ENCODE peak calls at places on chromosome 1, in six cellular contexts. Z, O, K, M, E and W are unnamed samples. For H3K4me1, the result is how much of the 10 kb centered on the place peaks cover.

GRCh38 chr1:3603156-3603555 is 8.2 kb downstream of the MEGF6 start:
- DNase-seq in Z (no peak), O (no peak), K (no peak), M (no peak), E (no peak), W (no peak)

GRCh38 chr1:160362168-160362941 is 4.5 kb upstream of the NHLH1 start:
- DNase-seq in Z (no peak), O (peak), K (no peak), M (no peak), E (no peak), W (no peak)

GRCh38 chr1:118206966-118207365 is 21.9 kb upstream of the SPAG17 start:
- DNase-seq in Z (no peak), O (no peak), K (no peak), M (no peak), E (no peak), W (no peak)

GRCh38 chr1:199742547-199742946 is 285.0 kb upstream of the NR5A2 start:
- DNase-seq in Z (no peak), O (no peak), K (no peak), M (peak), E (no peak), W (no peak)

GRCh38 chr1:241551759-241552638 is 19.8 kb downstream of the KMO start:
- DNase-seq in Z (no peak), O (no peak), K (no peak), M (no peak), E (no peak), W (no peak)

GRCh38 chr1:206658981-206659273 is 23.6 kb downstream of the DYRK3 start:
- DNase-seq in Z (no peak), O (no peak), K (no peak), M (no peak), E (no peak), W (no peak)

GRCh38 chr1:179230251-179230650 is 774 bp upstream of the ABL2 start:
- DNase-seq in Z (no peak), O (no peak), K (peak), M (peak), E (no peak), W (no peak)

GRCh38 chr1:95042286-95042685 is 30.5 kb downstream of the ALG14 start:
- DNase-seq in Z (no peak), O (no peak), K (no peak), M (no peak), E (no peak), W (no peak)

GRCh38 chr1:184457500-184457899 is 70.7 kb downstream of the C1orf21 start:
- DNase-seq in Z (no peak), O (no peak), K (peak), M (no peak), E (no peak), W (no peak)

GRCh38 chr1:8077120-8077573 is 51.0 kb upstream of the ERRFI1 start:
- DNase-seq in Z (peak), O (no peak), K (no peak), M (peak), E (no peak), W (no peak)

GRCh38 chr1:32622806-32623694 is 27.3 kb downstream of the ZBTB8OS start:
- DNase-seq in Z (no peak), O (no peak), K (no peak), M (no peak), E (no peak), W (no peak)

GRCh38 chr1:32622205-32622604 is 28.1 kb downstream of the ZBTB8OS start:
- DNase-seq in Z (no peak), O (no peak), K (no peak), M (no peak), E (no peak), W (no peak)

GRCh38 chr1:32627596-32628162 is 22.7 kb downstream of the ZBTB8OS start:
- DNase-seq in Z (no peak), O (no peak), K (no peak), M (no peak), E (no peak), W (no peak)

GRCh38 chr1:32623775-32624174 is 26.6 kb downstream of the ZBTB8OS start:
- DNase-seq in Z (no peak), O (no peak), K (no peak), M (no peak), E (no peak), W (no peak)

DNA sequence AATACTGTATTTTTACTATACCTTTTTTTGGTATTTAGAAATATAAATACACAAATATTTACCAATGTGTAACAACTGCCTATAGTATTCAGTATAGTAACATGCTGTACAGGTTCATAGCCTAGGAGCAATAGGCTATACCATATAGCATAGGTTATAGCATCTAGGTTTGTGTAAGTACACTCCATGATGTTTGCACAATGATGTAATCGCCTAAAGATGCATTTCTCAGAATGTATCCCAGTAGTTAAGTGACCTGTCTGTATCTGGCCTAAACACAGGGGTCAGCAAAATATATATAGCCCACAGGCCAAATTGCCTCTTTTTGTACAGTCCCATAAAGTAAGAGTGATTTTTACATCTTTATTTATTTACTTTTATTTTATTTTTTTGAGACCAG is 24.2 kb downstream of the ZBTB8OS start:
- DNase-seq in Z (no peak), O (no peak), K (no peak), M (no peak), E (no peak), W (no peak)
- H3K4me1 ChIP-seq in Z (under half), O (under half), K (under half), M (under half), E (under half), W (under half)

GRCh38 chr1:220529530-220529920 is 1.6 kb downstream of the MARK1 start:
- DNase-seq in Z (no peak), O (no peak), K (no peak), M (no peak), E (no peak), W (peak)
- TF ChIP-seq CTCF in Z (no peak), O (no peak), K (no peak), M (no peak), E (no peak), W (no peak)

GRCh38 chr1:111407297-111407696 is 20.2 kb downstream of the OVGP1 start:
- DNase-seq in Z (no peak), O (no peak), K (no peak), M (no peak), E (no peak), W (peak)
- H3K27ac ChIP-seq in Z (no peak), O (no peak), K (no peak), M (no peak), E (no peak), W (no peak)

DNA sequence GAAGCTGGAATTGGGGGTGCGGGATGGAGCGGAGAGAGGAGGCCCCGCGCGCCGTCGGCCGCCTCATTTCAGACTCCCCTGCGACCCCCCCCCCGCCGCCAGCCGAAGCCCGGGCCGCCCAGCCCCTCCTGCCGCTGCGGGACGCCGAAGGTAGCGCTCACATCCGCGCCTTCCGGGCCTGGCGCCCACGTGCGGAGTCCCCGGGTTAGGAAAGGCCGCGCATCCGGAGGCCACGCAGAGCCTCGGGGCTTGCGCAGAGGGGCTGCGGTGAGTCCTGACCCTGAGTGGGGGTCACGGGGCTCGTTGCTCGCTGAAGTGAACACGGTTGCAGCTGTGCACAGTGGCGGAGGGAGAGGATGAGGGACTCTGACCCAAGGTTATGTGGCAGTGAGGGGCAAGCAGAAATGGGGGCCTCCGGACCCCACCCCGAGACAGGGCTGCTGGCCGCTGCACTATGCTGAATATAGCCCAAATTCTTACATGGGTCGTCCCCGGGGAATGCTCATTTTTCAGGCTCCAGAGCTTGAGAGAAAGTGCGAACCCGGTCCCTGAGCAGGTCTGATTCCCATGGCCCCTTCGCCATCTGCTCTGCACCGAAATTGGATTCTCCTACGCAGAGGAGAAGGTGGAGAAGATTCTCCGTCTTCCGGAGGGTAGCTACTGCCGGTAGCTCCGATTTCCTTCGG is 691 bp upstream of the ZNF496 start:
- DNase-seq in Z (peak), O (peak), K (peak), M (peak), E (peak), W (no peak)
- H3K4me1 ChIP-seq in Z (under half), O (under half), K (half or more), M (under half), E (under half), W (half or more)

GRCh38 chr1:233477359-233477758 is 136.5 kb upstream of the KCNK1 start:
- DNase-seq in Z (no peak), O (no peak), K (no peak), M (no peak), E (no peak), W (no peak)
- TF ChIP-seq CTCF in Z (no peak), O (no peak), K (peak), M (no peak), E (no peak), W (no peak)

GRCh38 chr1:35180776-35181374 is 12.1 kb downstream of the SFPQ start:
- DNase-seq in Z (no peak), O (no peak), K (no peak), M (no peak), E (no peak), W (no peak)

GRCh38 chr1:35178295-35178695 is 14.7 kb downstream of the SFPQ start:
- DNase-seq in Z (no peak), O (no peak), K (no peak), M (no peak), E (no peak), W (no peak)

GRCh38 chr1:35179864-35180263 is 13.1 kb downstream of the SFPQ start:
- DNase-seq in Z (no peak), O (no peak), K (no peak), M (no peak), E (no peak), W (no peak)

GRCh38 chr1:35177237-35177786 is 15.6 kb downstream of the SFPQ start:
- DNase-seq in Z (no peak), O (no peak), K (no peak), M (no peak), E (no peak), W (no peak)

GRCh38 chr1:35178874-35179380 is 14.0 kb downstream of the SFPQ start:
- DNase-seq in Z (no peak), O (no peak), K (no peak), M (no peak), E (no peak), W (no peak)
- H3K27ac ChIP-seq in Z (no peak), O (peak), K (peak), M (no peak), E (no peak), W (no peak)

DNA sequence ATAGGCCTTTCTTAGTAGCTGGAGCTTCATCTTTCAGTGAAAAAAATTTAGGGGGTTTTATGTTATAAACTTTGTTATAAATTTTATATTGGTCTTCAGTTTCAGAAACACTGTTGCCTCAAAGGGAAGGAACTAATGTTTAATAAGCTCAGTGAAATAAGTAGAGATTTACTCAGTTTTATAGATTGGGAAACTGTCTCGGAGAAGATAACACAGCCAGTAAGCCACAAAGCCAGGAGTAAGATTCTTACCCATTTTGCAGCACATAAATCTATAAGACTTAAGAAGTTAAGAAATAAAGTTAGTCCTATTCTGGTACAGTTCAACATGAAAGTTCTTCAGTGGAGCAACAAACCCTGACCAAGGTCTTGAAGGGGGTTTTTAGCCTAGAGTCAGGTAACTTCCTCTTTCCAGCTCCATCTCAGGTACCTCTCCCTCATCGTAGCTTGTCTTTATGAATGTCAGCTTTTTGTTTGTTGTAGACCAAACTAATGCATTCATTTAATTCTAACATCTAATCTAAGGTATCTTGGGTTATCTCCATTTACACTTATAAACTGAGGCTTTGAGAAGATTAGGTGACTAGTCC is 3.3 kb downstream of the KPNA6 start:
- DNase-seq in Z (no peak), O (no peak), K (no peak), M (no peak), E (no peak), W (no peak)
- H3K4me1 ChIP-seq in Z (half or more), O (under half), K (under half), M (under half), E (under half), W (half or more)